ENCODE peak calls at places on chromosomes 12 and 14, in seven cellular contexts. O is adrenal gland; A is esophagus squamous epithelium; I is CD8-positive, alpha-beta memory T cell; M is SK-N-SH; J is AG04450; T is CD8-positive, alpha-beta T cell. Q is an unnamed sample. For H3K27me3, the result is how much of the 10 kb centered on the place peaks cover.

GRCh38 chr12:112261559-112261958 is 120.7 kb downstream of the HECTD4 start:
- DNase-seq in O (no peak), A (no peak), I (no peak), M (peak), J (no peak), T (no peak), Q (no peak)

GRCh38 chr14:101456246-101457159 is 104.8 kb upstream of the DIO3 start:
- DNase-seq in O (no peak), A (no peak), I (no peak), M (no peak), J (no peak), T (no peak), Q (no peak)

GRCh38 chr14:71497645-71498086 is 434.6 kb upstream of the RGS6 start:
- DNase-seq in O (no peak), A (no peak), I (no peak), M (no peak), J (peak), T (no peak), Q (no peak)

GRCh38 chr14:67436006-67436866 is 24.3 kb upstream of the PLEK2 start:
- DNase-seq in O (no peak), A (no peak), I (no peak), M (no peak), J (no peak), T (no peak), Q (peak)

GRCh38 chr14:80390911-80391310 is 179.6 kb upstream of the DIO2 start:
- DNase-seq in O (no peak), A (no peak), I (no peak), M (no peak), J (no peak), T (no peak), Q (no peak)

GRCh38 chr14:78967111-78967809 is 797.1 kb downstream of the NRXN3 start:
- DNase-seq in O (no peak), A (no peak), I (no peak), M (no peak), J (no peak), T (no peak), Q (no peak)

GRCh38 chr14:64891839-64892375 is 12.2 kb upstream of the SPTB start:
- DNase-seq in O (no peak), A (no peak), I (no peak), M (peak), J (peak), T (no peak), Q (no peak)

GRCh38 chr14:101824339-101824727 is 62.8 kb downstream of the PPP2R5C start:
- DNase-seq in O (no peak), A (no peak), I (no peak), M (no peak), J (no peak), T (no peak), Q (no peak)

GRCh38 chr12:89236748-89237428 is 115.4 kb downstream of the DUSP6 start:
- DNase-seq in O (no peak), A (no peak), I (no peak), M (no peak), J (no peak), T (no peak), Q (no peak)

GRCh38 chr12:38904932-38905479 is 385 bp downstream of the CPNE8 start:
- DNase-seq in O (peak), A (peak), I (peak), M (peak), J (no peak), T (peak), Q (peak)

GRCh38 chr14:101933209-101933608 is 31.2 kb upstream of the DYNC1H1 start:
- DNase-seq in O (no peak), A (no peak), I (no peak), M (no peak), J (no peak), T (no peak), Q (no peak)

GRCh38 chr14:65229431-65230286 is 127.3 kb upstream of the MAX start:
- DNase-seq in O (peak), A (no peak), I (no peak), M (peak), J (no peak), T (peak), Q (no peak)

GRCh38 chr12:52321433-52321832 is 235 bp upstream of the KRT83 start:
- DNase-seq in O (no peak), A (no peak), I (no peak), M (no peak), J (no peak), T (no peak), Q (no peak)

GRCh38 chr14:101364503-101365328 is 196.6 kb upstream of the DIO3 start:
- DNase-seq in O (peak), A (no peak), I (no peak), M (peak), J (no peak), T (no peak), Q (no peak)

GRCh38 chr12:99380701-99381100 is 266.9 kb upstream of the GARIN6 start:
- DNase-seq in O (no peak), A (no peak), I (no peak), M (no peak), J (no peak), T (no peak), Q (no peak)

GRCh38 chr14:86035882-86036281 is 505.9 kb downstream of the FLRT2 start:
- DNase-seq in O (no peak), A (no peak), I (no peak), M (peak), J (no peak), T (no peak), Q (no peak)

GRCh38 chr14:96895658-96896271 is 98.6 kb downstream of the VRK1 start:
- DNase-seq in O (no peak), A (no peak), I (no peak), M (no peak), J (no peak), T (no peak), Q (no peak)

GRCh38 chr14:64387232-64387737 is 868 bp upstream of the MTHFD1 start:
- DNase-seq in O (no peak), A (no peak), I (no peak), M (peak), J (no peak), T (no peak), Q (peak)

GRCh38 chr12:27732281-27732680 is 21.6 kb downstream of the MRPS35 start:
- DNase-seq in O (no peak), A (no peak), I (no peak), M (no peak), J (no peak), T (no peak), Q (no peak)

GRCh38 chr12:87687362-87687761 is 341.8 kb downstream of the C12orf50 start:
- DNase-seq in O (peak), A (no peak), I (no peak), M (no peak), J (peak), T (no peak), Q (peak)

DNA sequence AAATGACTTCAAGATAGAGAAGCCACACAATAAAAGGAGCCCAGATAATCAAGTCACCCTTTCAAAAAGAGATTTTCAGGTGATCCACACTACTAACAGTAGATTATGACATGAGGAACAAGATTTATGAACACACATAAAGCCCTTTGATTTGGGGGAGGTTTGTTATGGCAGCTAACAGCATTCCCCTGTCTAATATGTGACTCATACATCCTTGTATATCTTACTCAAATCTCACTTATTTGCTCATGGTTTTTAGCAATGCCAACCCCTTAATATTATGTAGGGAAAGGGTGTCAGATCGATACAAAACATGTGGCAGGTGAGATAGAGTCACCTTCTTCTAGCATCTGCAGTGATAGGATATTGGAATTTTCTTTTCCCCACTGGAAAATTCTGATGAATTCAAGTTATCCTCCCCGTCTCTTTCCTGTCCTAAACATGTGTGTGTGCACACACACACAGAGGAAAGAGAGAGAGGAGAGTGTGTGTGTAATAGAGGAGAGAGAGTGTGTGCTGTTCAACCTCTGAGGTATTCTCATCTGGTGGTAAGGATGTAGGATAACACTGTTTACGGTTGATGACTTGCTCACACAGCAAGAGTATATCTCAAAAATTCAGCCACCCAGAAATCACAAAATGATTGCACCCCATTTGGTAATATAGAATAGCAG is 319.9 kb downstream of the KCNC2 start:
- DNase-seq in O (no peak), A (no peak), I (no peak), M (no peak), J (peak), T (no peak), Q (peak)
- H3K4me3 ChIP-seq in O (no peak), A (no peak), I (no peak), M (peak), J (no peak), T (no peak), Q (no peak)

GRCh38 chr14:104385189-104386135 is 194.1 kb upstream of the C14orf180 start:
- DNase-seq in O (no peak), A (no peak), I (peak), M (no peak), J (no peak), T (no peak), Q (no peak)
- H3K27me3 ChIP-seq in O (under half), A (under half), I (under half), M (under half), J (under half), T (under half), Q (under half)

GRCh38 chr12:11651785-11652184 is 2.3 kb downstream of the ETV6 start:
- DNase-seq in O (no peak), A (no peak), I (no peak), M (no peak), J (no peak), T (no peak), Q (no peak)
- H3K4me3 ChIP-seq in O (peak), A (peak), I (peak), M (peak), J (peak), T (peak), Q (peak)

GRCh38 chr14:106562451-106562850 is 1036.1 kb downstream of the TMEM121 start:
- DNase-seq in O (no peak), A (no peak), I (no peak), M (no peak), J (no peak), T (no peak), Q (no peak)

GRCh38 chr14:106551265-106551664 is 1024.9 kb downstream of the TMEM121 start:
- DNase-seq in O (no peak), A (no peak), I (no peak), M (no peak), J (no peak), T (no peak), Q (no peak)

DNA sequence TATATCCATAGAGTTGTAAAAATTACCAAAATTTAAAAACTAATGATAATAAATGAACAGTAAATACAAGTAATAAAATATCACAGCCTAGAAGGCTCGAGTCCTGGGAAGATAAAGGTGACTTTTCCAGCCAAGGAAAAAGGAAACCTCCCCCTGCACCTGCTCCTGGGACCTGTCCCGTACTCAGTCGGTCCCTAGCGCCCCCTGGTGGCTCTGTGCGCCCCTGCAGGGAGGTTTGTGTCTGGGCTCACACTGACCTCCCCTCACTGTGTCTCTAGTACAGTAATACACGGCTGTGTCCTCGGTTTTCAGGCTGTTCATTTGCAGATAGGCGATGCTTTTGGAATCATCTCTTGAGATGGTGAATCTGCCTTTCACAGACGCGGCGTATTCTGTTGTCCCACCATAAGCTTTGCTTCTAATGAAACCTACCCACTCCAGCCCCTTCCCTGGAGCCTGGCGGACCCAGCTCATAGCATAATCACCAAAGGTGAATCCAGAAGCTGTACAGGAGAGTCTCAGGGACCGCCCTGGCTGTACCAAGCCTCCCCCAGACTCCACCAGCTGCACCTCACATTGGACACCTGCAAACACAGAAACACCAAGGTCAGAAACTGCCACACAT is 1030.4 kb downstream of the TMEM121 start:
- DNase-seq in O (peak), A (no peak), I (peak), M (peak), J (no peak), T (peak), Q (peak)
- H3K27me3 ChIP-seq in O (under half), A (under half), I (under half), M (under half), J (under half), T (under half), Q (under half)

GRCh38 chr12:106193404-106194215 is 54.2 kb downstream of the CKAP4 start:
- DNase-seq in O (no peak), A (no peak), I (no peak), M (no peak), J (no peak), T (no peak), Q (no peak)
- H3K4me3 ChIP-seq in O (no peak), A (no peak), I (no peak), M (no peak), J (no peak), T (no peak), Q (no peak)

GRCh38 chr14:36660736-36661505 is 739 bp upstream of the PAX9 start:
- DNase-seq in O (no peak), A (no peak), I (no peak), M (no peak), J (no peak), T (no peak), Q (no peak)

GRCh38 chr14:36659822-36660735 is 1.6 kb upstream of the PAX9 start:
- DNase-seq in O (no peak), A (no peak), I (no peak), M (no peak), J (no peak), T (no peak), Q (no peak)

GRCh38 chr14:36662258-36662542 is 540 bp downstream of the PAX9 start:
- DNase-seq in O (no peak), A (no peak), I (no peak), M (no peak), J (no peak), T (no peak), Q (no peak)

GRCh38 chr14:36662543-36663403 is 1.1 kb downstream of the PAX9 start:
- DNase-seq in O (no peak), A (no peak), I (no peak), M (no peak), J (no peak), T (no peak), Q (peak)

GRCh38 chr14:36661506-36662257 is at the start of gene PAX9:
- DNase-seq in O (peak), A (no peak), I (peak), M (peak), J (no peak), T (no peak), Q (peak)
- H3K27me3 ChIP-seq in O (half or more), A (half or more), I (under half), M (half or more), J (half or more), T (under half), Q (under half)

DNA sequence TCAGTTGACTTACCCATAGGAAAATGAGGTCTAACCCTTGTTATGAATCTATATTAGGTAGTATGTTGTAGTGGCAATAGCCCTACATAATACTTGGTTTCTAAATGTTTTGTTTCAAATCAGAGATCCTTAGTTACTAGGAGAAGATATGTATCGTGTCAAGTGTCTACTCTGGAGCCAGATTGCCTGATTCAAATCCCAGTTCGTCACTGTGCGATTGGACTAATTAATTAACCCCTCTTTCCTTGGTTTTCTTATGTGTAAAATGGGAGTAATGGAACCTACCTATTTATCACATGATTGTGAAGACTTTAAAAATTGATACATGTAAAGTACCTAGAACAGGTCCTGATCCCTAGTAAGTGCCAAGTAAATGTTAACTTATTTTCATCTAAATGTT is 1.4 kb downstream of the LETMD1 start:
- DNase-seq in O (no peak), A (no peak), I (no peak), M (no peak), J (no peak), T (no peak), Q (no peak)
- H3K4me3 ChIP-seq in O (no peak), A (peak), I (peak), M (peak), J (peak), T (no peak), Q (peak)

GRCh38 chr12:53976823-53977595 is 2.3 kb upstream of the HOTAIR start:
- DNase-seq in O (no peak), A (no peak), I (no peak), M (no peak), J (no peak), T (no peak), Q (peak)
- H3K27me3 ChIP-seq in O (half or more), A (half or more), I (half or more), M (half or more), J (half or more), T (half or more), Q (under half)

GRCh38 chr12:109716092-109716479 is 2.5 kb downstream of the FAM222A start:
- DNase-seq in O (peak), A (no peak), I (no peak), M (no peak), J (no peak), T (no peak), Q (no peak)
- H3K4me3 ChIP-seq in O (peak), A (no peak), I (no peak), M (no peak), J (no peak), T (no peak), Q (no peak)